ENCODE peak calls at places on chromosomes 13 and 19, in eight cellular contexts. O is pancreas; P is natural killer cell treated with Interleukin-12 subunit alpha and Interleukin-12 subunit beta and Interleukin-15 and Interleukin-18, amount 100 ng/mL, for 72 hours; F is upper lobe of right lung; B is sciatic nerve; U is T-helper 17 cell; I is CD4-positive, alpha-beta T cell; V is heart left ventricle. H is an unnamed sample.

GRCh38 chr13:20652946-20653345 is 50.6 kb upstream of the IL17D start:
- ATAC-seq in O (no peak), P (no peak), F (no peak), B (no peak), U (no peak), I (no peak), V (no peak), H (no peak)

GRCh38 chr13:103694033-103694432 is 627.8 kb upstream of the SLC10A2 start:
- ATAC-seq in O (no peak), P (no peak), F (no peak), B (no peak), U (no peak), I (no peak), V (no peak), H (no peak)

GRCh38 chr19:47112166-47112663 is 1.4 kb downstream of the ZC3H4 start:
- ATAC-seq in O (peak), P (peak), F (peak), B (peak), U (peak), I (peak), V (no peak), H (peak)

GRCh38 chr19:46639356-46640061 is 3.5 kb upstream of the GNG8 start:
- ATAC-seq in O (peak), P (peak), F (peak), B (peak), U (no peak), I (no peak), V (no peak), H (peak)

GRCh38 chr13:53672005-53672404 is 643.4 kb downstream of the OLFM4 start:
- ATAC-seq in O (no peak), P (no peak), F (no peak), B (no peak), U (no peak), I (no peak), V (no peak), H (no peak)

GRCh38 chr13:75372923-75373841 is 108.8 kb downstream of the TBC1D4 start:
- ATAC-seq in O (peak), P (no peak), F (no peak), B (peak), U (no peak), I (no peak), V (no peak), H (peak)

GRCh38 chr13:40472427-40473220 is 193.8 kb downstream of the FOXO1 start:
- ATAC-seq in O (no peak), P (no peak), F (no peak), B (no peak), U (no peak), I (no peak), V (no peak), H (no peak)

GRCh38 chr13:24648983-24649684 is 31.1 kb upstream of the ATP12A start:
- ATAC-seq in O (no peak), P (peak), F (no peak), B (no peak), U (no peak), I (no peak), V (no peak), H (no peak)

GRCh38 chr19:801861-802496 is 4.7 kb downstream of the PTBP1 start:
- ATAC-seq in O (peak), P (no peak), F (peak), B (peak), U (no peak), I (no peak), V (no peak), H (no peak)

GRCh38 chr19:50943074-50943828 is 9.6 kb downstream of the KLK5 start:
- ATAC-seq in O (no peak), P (no peak), F (no peak), B (no peak), U (no peak), I (no peak), V (no peak), H (no peak)

GRCh38 chr19:49677901-49678674 is 1.0 kb downstream of the PRMT1 start:
- ATAC-seq in O (peak), P (peak), F (peak), B (no peak), U (peak), I (peak), V (no peak), H (no peak)

GRCh38 chr19:16541526-16542044 is 652 bp downstream of the CHERP start:
- ATAC-seq in O (no peak), P (no peak), F (no peak), B (no peak), U (peak), I (peak), V (no peak), H (no peak)

GRCh38 chr13:52779028-52779612 is 39.5 kb upstream of the CNMD start:
- ATAC-seq in O (no peak), P (no peak), F (no peak), B (no peak), U (no peak), I (no peak), V (no peak), H (no peak)

GRCh38 chr19:18460313-18460712 is 22.4 kb upstream of the ISYNA1 start:
- ATAC-seq in O (peak), P (no peak), F (no peak), B (peak), U (no peak), I (no peak), V (no peak), H (peak)

GRCh38 chr19:51660975-51661600 is 14.5 kb upstream of the SIGLEC14 start:
- ATAC-seq in O (peak), P (no peak), F (peak), B (peak), U (no peak), I (no peak), V (no peak), H (no peak)

GRCh38 chr13:39095500-39095899 is 57.2 kb downstream of the NHLRC3 start:
- ATAC-seq in O (no peak), P (no peak), F (no peak), B (no peak), U (no peak), I (no peak), V (no peak), H (no peak)

GRCh38 chr13:73412933-73413332 is 354.1 kb downstream of the KLF5 start:
- ATAC-seq in O (no peak), P (no peak), F (no peak), B (no peak), U (no peak), I (no peak), V (no peak), H (no peak)

GRCh38 chr13:110287031-110287828 is 19.7 kb downstream of the COL4A1 start:
- ATAC-seq in O (no peak), P (no peak), F (peak), B (peak), U (no peak), I (no peak), V (peak), H (peak)

GRCh38 chr19:50418186-50419021 is at the start of gene SPIB:
- ATAC-seq in O (no peak), P (no peak), F (no peak), B (no peak), U (no peak), I (no peak), V (no peak), H (no peak)

GRCh38 chr19:1261863-1262686 is 7.1 kb upstream of the CIRBP start:
- ATAC-seq in O (peak), P (no peak), F (peak), B (peak), U (peak), I (no peak), V (no peak), H (peak)

GRCh38 chr13:46142692-46143238 is 37.9 kb upstream of the CPB2 start:
- ATAC-seq in O (peak), P (no peak), F (no peak), B (no peak), U (no peak), I (no peak), V (no peak), H (no peak)

GRCh38 chr13:31968473-31968872 is 63.1 kb upstream of the FRY start:
- ATAC-seq in O (peak), P (no peak), F (peak), B (no peak), U (no peak), I (no peak), V (peak), H (no peak)

GRCh38 chr19:24060687-24061356 is 26.2 kb upstream of the ZNF254 start:
- ATAC-seq in O (no peak), P (peak), F (no peak), B (no peak), U (no peak), I (no peak), V (no peak), H (peak)

GRCh38 chr19:38089440-38089839 is 134.6 kb downstream of the DPF1 start:
- ATAC-seq in O (no peak), P (no peak), F (no peak), B (no peak), U (no peak), I (no peak), V (no peak), H (no peak)

GRCh38 chr19:35098413-35099049 is 17.1 kb upstream of the FXYD3 start:
- ATAC-seq in O (peak), P (peak), F (peak), B (peak), U (no peak), I (no peak), V (peak), H (no peak)

GRCh38 chr19:2416321-2417097 is 10.9 kb downstream of the TIMM13 start:
- ATAC-seq in O (peak), P (peak), F (peak), B (peak), U (no peak), I (no peak), V (no peak), H (no peak)

GRCh38 chr13:50509771-50510441 is 333.6 kb downstream of the DLEU7 start:
- ATAC-seq in O (no peak), P (no peak), F (no peak), B (no peak), U (no peak), I (no peak), V (no peak), H (no peak)

GRCh38 chr13:35731471-35731870 is 255.0 kb upstream of the MAB21L1 start:
- ATAC-seq in O (no peak), P (no peak), F (no peak), B (no peak), U (no peak), I (no peak), V (no peak), H (no peak)

GRCh38 chr19:16458391-16459128 is 13.2 kb downstream of the EPS15L1 start:
- ATAC-seq in O (no peak), P (peak), F (peak), B (peak), U (no peak), I (no peak), V (no peak), H (no peak)

GRCh38 chr13:113159701-113160100 is 1.3 kb downstream of the PROZ start:
- ATAC-seq in O (no peak), P (no peak), F (no peak), B (no peak), U (no peak), I (no peak), V (no peak), H (no peak)

GRCh38 chr19:52896431-52897148 is 845 bp downstream of the ZNF320 start:
- ATAC-seq in O (peak), P (no peak), F (peak), B (peak), U (no peak), I (no peak), V (peak), H (no peak)

GRCh38 chr13:30466358-30466714 is 600 bp upstream of the HMGB1 start:
- ATAC-seq in O (no peak), P (no peak), F (no peak), B (no peak), U (no peak), I (no peak), V (no peak), H (no peak)

GRCh38 chr13:30884543-30884942 is 21.5 kb upstream of the MEDAG start:
- ATAC-seq in O (no peak), P (no peak), F (no peak), B (no peak), U (no peak), I (no peak), V (no peak), H (no peak)

GRCh38 chr19:19546751-19547162 is 8.7 kb downstream of the CILP2 start:
- ATAC-seq in O (no peak), P (no peak), F (no peak), B (peak), U (no peak), I (no peak), V (peak), H (no peak)

GRCh38 chr19:290539-291521 is at the start of gene PLPP2:
- ATAC-seq in O (peak), P (no peak), F (peak), B (no peak), U (no peak), I (no peak), V (no peak), H (peak)

GRCh38 chr13:46211521-46212351 is at the start of gene LRRC63:
- ATAC-seq in O (peak), P (peak), F (peak), B (peak), U (peak), I (peak), V (peak), H (peak)

GRCh38 chr19:19475845-19476828 is 39.2 kb downstream of the TSSK6 start:
- ATAC-seq in O (peak), P (peak), F (peak), B (peak), U (peak), I (no peak), V (no peak), H (peak)